ENCODE peak calls at places on chromosomes 12 and 14, in five cellular contexts. One of them, this sample, is unnamed.
A peak's percentile ranks its signal among the peaks of the same experiment; 100 is the strongest.

GRCh38 chr12:98916106-98916505 is 271.0 kb downstream of the APAF1 start:
- DNase-seq in A549: no peak
- DNase-seq in WTC11: no peak
- DNase-seq in SK-N-SH: no peak
- DNase-seq in K562: no peak
- DNase-seq in this sample: no peak

GRCh38 chr12:15540469-15540872 is 218.2 kb downstream of the PTPRO start:
- DNase-seq in A549: no peak
- DNase-seq in WTC11: no peak
- DNase-seq in SK-N-SH: no peak
- DNase-seq in K562: no peak
- DNase-seq in this sample: no peak

GRCh38 chr12:62631531-62632520 is 165.2 kb downstream of the MON2 start:
- DNase-seq in A549: peak; percentile 48
- DNase-seq in WTC11: peak; percentile 79
- DNase-seq in SK-N-SH: peak; percentile 89
- DNase-seq in K562: no peak
- DNase-seq in this sample: no peak

GRCh38 chr14:54529811-54530210 is 20.1 kb downstream of the CGRRF1 start:
- DNase-seq in A549: no peak
- DNase-seq in WTC11: no peak
- DNase-seq in SK-N-SH: no peak
- DNase-seq in K562: no peak
- DNase-seq in this sample: no peak

GRCh38 chr12:128365831-128366231 is 98.9 kb downstream of the TMEM132C start:
- DNase-seq in A549: no peak
- DNase-seq in WTC11: no peak
- DNase-seq in SK-N-SH: no peak
- DNase-seq in K562: no peak
- DNase-seq in this sample: peak; percentile 54

GRCh38 chr12:98838282-98838681 is 193.2 kb downstream of the APAF1 start:
- DNase-seq in A549: no peak
- DNase-seq in WTC11: peak; percentile 20
- DNase-seq in SK-N-SH: no peak
- DNase-seq in K562: no peak
- DNase-seq in this sample: no peak

GRCh38 chr12:11607313-11608081 is 42.0 kb upstream of the ETV6 start:
- DNase-seq in A549: no peak
- DNase-seq in WTC11: no peak
- DNase-seq in SK-N-SH: no peak
- DNase-seq in K562: no peak
- DNase-seq in this sample: no peak

GRCh38 chr14:75383721-75384120 is 44.1 kb upstream of the JDP2 start:
- DNase-seq in A549: no peak
- DNase-seq in WTC11: no peak
- DNase-seq in SK-N-SH: no peak
- DNase-seq in K562: no peak
- DNase-seq in this sample: no peak

GRCh38 chr14:63435838-63436237 is 107.3 kb downstream of the PPP2R5E start:
- DNase-seq in A549: no peak
- DNase-seq in WTC11: no peak
- DNase-seq in SK-N-SH: no peak
- DNase-seq in K562: no peak
- DNase-seq in this sample: no peak

GRCh38 chr12:31727197-31727596 is 1.6 kb downstream of the AMN1 start:
- DNase-seq in A549: no peak
- DNase-seq in WTC11: no peak
- DNase-seq in SK-N-SH: no peak
- DNase-seq in K562: peak; percentile 32
- DNase-seq in this sample: no peak

GRCh38 chr12:57894577-57895292 is 46.6 kb upstream of the ATP23 start:
- DNase-seq in A549: no peak
- DNase-seq in WTC11: no peak
- DNase-seq in SK-N-SH: no peak
- DNase-seq in K562: no peak
- DNase-seq in this sample: no peak

GRCh38 chr14:96762650-96763049 is 34.5 kb upstream of the VRK1 start:
- DNase-seq in A549: peak; percentile 80
- DNase-seq in WTC11: no peak
- DNase-seq in SK-N-SH: peak; percentile 81
- DNase-seq in K562: peak; percentile 82
- DNase-seq in this sample: peak; percentile 15

GRCh38 chr12:93894391-93895095 is 217.4 kb downstream of the CRADD start:
- DNase-seq in A549: no peak
- DNase-seq in WTC11: no peak
- DNase-seq in SK-N-SH: peak; percentile 38
- DNase-seq in K562: no peak
- DNase-seq in this sample: no peak

GRCh38 chr12:43968736-43969135 is 132.9 kb downstream of the TMEM117 start:
- DNase-seq in A549: no peak
- DNase-seq in WTC11: no peak
- DNase-seq in SK-N-SH: no peak
- DNase-seq in K562: no peak
- DNase-seq in this sample: no peak

DNA sequence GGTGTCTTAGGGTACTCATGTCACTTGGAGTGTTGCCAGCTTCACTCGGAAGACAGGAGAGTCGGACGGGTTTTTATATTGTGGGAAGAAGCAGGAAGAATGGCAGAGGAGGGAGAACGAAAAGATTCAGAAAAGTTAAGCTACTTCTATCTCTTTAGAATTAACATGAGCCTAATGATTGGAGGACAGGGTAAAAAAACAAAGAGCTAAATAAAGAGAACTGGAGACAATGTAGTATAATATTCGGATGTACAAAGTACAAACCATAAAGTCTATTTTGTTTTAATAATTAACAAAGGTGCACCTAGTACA is 43.9 kb downstream of the EFCAB11 start:
- DNase-seq in A549: no peak
- DNase-seq in WTC11: no peak
- DNase-seq in SK-N-SH: no peak
- DNase-seq in K562: no peak
- DNase-seq in this sample: no peak
- TF ChIP-seq USF2 in A549: no peak
- TF ChIP-seq USF2 in WTC11: no peak
- TF ChIP-seq USF2 in SK-N-SH: no peak
- TF ChIP-seq USF2 in K562: no peak
- TF ChIP-seq USF2 in this sample: no peak

GRCh38 chr14:95431199-95432145 is 85.0 kb downstream of the SYNE3 start:
- DNase-seq in A549: peak; percentile 28
- DNase-seq in WTC11: peak; percentile 43
- DNase-seq in SK-N-SH: peak; percentile 71
- DNase-seq in K562: peak; percentile 28
- DNase-seq in this sample: peak; percentile 63
- TF ChIP-seq MAX in A549: no peak
- TF ChIP-seq MAX in WTC11: no peak
- TF ChIP-seq MAX in SK-N-SH: no peak
- TF ChIP-seq MAX in K562: no peak
- TF ChIP-seq MAX in this sample: no peak

GRCh38 chr14:50615056-50615455 is 53.0 kb downstream of the SAV1 start:
- DNase-seq in A549: no peak
- DNase-seq in WTC11: no peak
- DNase-seq in SK-N-SH: no peak
- DNase-seq in K562: no peak
- DNase-seq in this sample: no peak
- TF ChIP-seq USF2 in A549: no peak
- TF ChIP-seq USF2 in WTC11: no peak
- TF ChIP-seq USF2 in SK-N-SH: no peak
- TF ChIP-seq USF2 in K562: no peak
- TF ChIP-seq USF2 in this sample: no peak

GRCh38 chr12:10553148-10553547 is 47.5 kb downstream of the EIF2S3B start:
- DNase-seq in A549: no peak
- DNase-seq in WTC11: no peak
- DNase-seq in SK-N-SH: no peak
- DNase-seq in K562: no peak
- DNase-seq in this sample: no peak

GRCh38 chr12:10554228-10554970 is 48.7 kb downstream of the EIF2S3B start:
- DNase-seq in A549: no peak
- DNase-seq in WTC11: no peak
- DNase-seq in SK-N-SH: no peak
- DNase-seq in K562: no peak
- DNase-seq in this sample: no peak

GRCh38 chr12:10557329-10557728 is 51.6 kb downstream of the EIF2S3B start:
- DNase-seq in A549: no peak
- DNase-seq in WTC11: no peak
- DNase-seq in SK-N-SH: no peak
- DNase-seq in K562: no peak
- DNase-seq in this sample: no peak

GRCh38 chr12:10557766-10558165 is 52.1 kb downstream of the EIF2S3B start:
- DNase-seq in A549: no peak
- DNase-seq in WTC11: no peak
- DNase-seq in SK-N-SH: no peak
- DNase-seq in K562: no peak
- DNase-seq in this sample: peak; percentile 19

DNA sequence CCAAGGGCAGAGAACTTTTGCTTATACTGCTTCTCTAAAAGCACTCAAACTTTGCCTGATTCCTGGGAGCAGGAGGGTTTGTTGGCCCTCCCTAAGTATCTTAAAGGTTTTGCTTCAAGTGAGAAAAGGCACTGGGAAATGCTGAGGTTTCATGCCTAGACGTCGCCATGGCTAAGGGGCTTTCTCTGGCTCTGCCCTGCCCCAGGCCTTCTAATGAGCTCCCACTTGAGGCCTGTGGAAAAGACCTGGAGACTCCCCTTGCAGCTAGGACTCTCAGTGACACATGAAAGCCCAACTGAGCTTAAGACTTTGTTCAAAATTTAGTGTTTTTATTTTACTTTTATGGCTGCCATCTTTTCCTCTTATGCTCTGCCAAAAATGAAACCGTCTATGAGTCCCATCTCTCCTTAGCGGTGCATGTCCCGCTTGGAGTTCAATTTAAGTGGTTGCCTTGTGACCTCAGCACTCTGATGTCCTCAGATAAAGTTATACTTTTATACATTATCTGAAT is 49.3 kb downstream of the EIF2S3B start:
- DNase-seq in A549: no peak
- DNase-seq in WTC11: no peak
- DNase-seq in SK-N-SH: no peak
- DNase-seq in K562: peak; percentile 6
- DNase-seq in this sample: no peak
- TF ChIP-seq MAX in A549: no peak
- TF ChIP-seq MAX in WTC11: no peak
- TF ChIP-seq MAX in SK-N-SH: no peak
- TF ChIP-seq MAX in K562: no peak
- TF ChIP-seq MAX in this sample: no peak

GRCh38 chr12:22103418-22103817 is 57.4 kb downstream of the CMAS start:
- DNase-seq in A549: no peak
- DNase-seq in WTC11: no peak
- DNase-seq in SK-N-SH: no peak
- DNase-seq in K562: no peak
- DNase-seq in this sample: no peak

GRCh38 chr12:22105542-22105941 is 59.5 kb downstream of the CMAS start:
- DNase-seq in A549: no peak
- DNase-seq in WTC11: no peak
- DNase-seq in SK-N-SH: no peak
- DNase-seq in K562: no peak
- DNase-seq in this sample: no peak

GRCh38 chr12:22101749-22102243 is 55.8 kb downstream of the CMAS start:
- DNase-seq in A549: no peak
- DNase-seq in WTC11: no peak
- DNase-seq in SK-N-SH: no peak
- DNase-seq in K562: no peak
- DNase-seq in this sample: no peak

GRCh38 chr12:22100952-22101748 is 55.1 kb downstream of the CMAS start:
- DNase-seq in A549: no peak
- DNase-seq in WTC11: peak; percentile 44
- DNase-seq in SK-N-SH: no peak
- DNase-seq in K562: peak; percentile 40
- DNase-seq in this sample: no peak
- TF ChIP-seq USF2 in A549: no peak
- TF ChIP-seq USF2 in WTC11: no peak
- TF ChIP-seq USF2 in SK-N-SH: no peak
- TF ChIP-seq USF2 in K562: no peak
- TF ChIP-seq USF2 in this sample: no peak

GRCh38 chr12:49344486-49345047 is 2.1 kb upstream of the DNAJC22 start:
- DNase-seq in A549: no peak
- DNase-seq in WTC11: no peak
- DNase-seq in SK-N-SH: no peak
- DNase-seq in K562: no peak
- DNase-seq in this sample: no peak

GRCh38 chr12:49342914-49343731 is 3.6 kb upstream of the DNAJC22 start:
- DNase-seq in A549: no peak
- DNase-seq in WTC11: no peak
- DNase-seq in SK-N-SH: no peak
- DNase-seq in K562: peak; percentile 62
- DNase-seq in this sample: no peak

GRCh38 chr12:49345840-49346658 is 639 bp upstream of the DNAJC22 start:
- DNase-seq in A549: no peak
- DNase-seq in WTC11: peak; percentile 64
- DNase-seq in SK-N-SH: peak; percentile 67
- DNase-seq in K562: no peak
- DNase-seq in this sample: no peak

GRCh38 chr12:49346659-49347306 is at the start of gene DNAJC22:
- DNase-seq in A549: no peak
- DNase-seq in WTC11: no peak
- DNase-seq in SK-N-SH: no peak
- DNase-seq in K562: peak; percentile 75
- DNase-seq in this sample: peak; percentile 77

DNA sequence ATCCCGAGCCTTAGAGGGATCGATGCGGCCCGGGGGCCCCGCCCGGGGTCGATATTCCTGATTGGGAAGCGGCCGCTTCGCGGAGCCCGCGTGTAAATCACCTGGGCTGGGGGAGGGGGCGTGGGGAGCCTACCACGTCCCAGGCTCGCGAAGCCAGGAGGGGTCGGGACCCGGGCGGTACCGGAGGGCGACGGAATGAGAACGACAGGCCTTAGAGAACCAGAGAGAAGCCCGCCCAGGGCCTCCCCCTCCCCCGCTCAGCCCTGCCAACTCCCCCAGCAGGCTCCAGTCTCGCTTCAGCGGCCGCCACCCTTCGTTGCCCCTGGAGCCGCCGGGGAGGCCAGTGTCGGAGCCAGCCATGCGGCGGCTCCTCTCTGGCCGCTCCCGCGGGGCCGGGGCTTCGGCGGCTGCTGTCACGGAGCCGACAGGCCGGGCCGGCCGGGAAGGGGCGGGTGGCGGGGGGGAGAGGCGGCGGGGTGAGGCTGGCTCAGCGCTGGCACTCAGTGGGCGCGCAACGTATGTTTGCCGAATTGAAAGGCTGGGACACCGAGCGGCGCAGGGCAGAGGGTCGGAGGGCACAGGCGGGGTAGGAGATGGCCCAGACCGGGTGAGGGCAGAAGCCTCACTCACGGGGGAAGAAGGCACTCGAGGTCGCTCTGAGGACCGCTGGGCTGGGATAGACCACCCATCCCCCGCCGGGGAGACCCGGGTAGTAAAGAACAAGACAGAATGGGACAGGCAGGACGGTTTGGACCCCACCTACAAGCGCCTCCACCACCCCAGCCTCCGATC is 1.4 kb upstream of the DNAJC22 start:
- DNase-seq in A549: no peak
- DNase-seq in WTC11: no peak
- DNase-seq in SK-N-SH: peak; percentile 82
- DNase-seq in K562: no peak
- DNase-seq in this sample: no peak
- TF ChIP-seq MAX in A549: no peak
- TF ChIP-seq MAX in WTC11: no peak
- TF ChIP-seq MAX in SK-N-SH: no peak
- TF ChIP-seq MAX in K562: no peak
- TF ChIP-seq MAX in this sample: no peak

This sample was measured in H1.